ENCODE peak calls at places on chromosomes 6 and 20, in eight cellular contexts. S is substantia nigra; T is astrocyte of the hippocampus; V is activated T-helper 9 cell treated with anti-CD3 and anti-CD28 coated beads, Interleukin-2, amount 50 U/mL, for 16 hours; R is GM19239; D is neural crest cell; O is nucleus accumbens; X is fibroblast of mammary gland. N is an unnamed sample.

GRCh38 chr6:158039178-158039557 is 57.5 kb downstream of the SYNJ2 start:
- DNase-seq in S (no peak), X (no peak), D (no peak), V (no peak), R (no peak), O (no peak), T (peak), N (no peak)

GRCh38 chr20:49575551-49576060 is 7.7 kb upstream of the PTGIS start:
- DNase-seq in T (peak), V (no peak), D (no peak), R (no peak), X (peak), S (no peak), O (no peak), N (no peak)

GRCh38 chr6:68059261-68059660 is 575.8 kb upstream of the ADGRB3 start:
- DNase-seq in O (no peak), V (no peak), S (no peak), D (no peak), X (no peak), R (no peak), T (no peak), N (no peak)

GRCh38 chr6:26743941-26744699 is 84.6 kb upstream of the ZNF322 start:
- DNase-seq in X (no peak), V (no peak), S (no peak), T (peak), O (no peak), R (no peak), D (no peak), N (peak)

GRCh38 chr20:62021794-62022419 is 43.8 kb downstream of the TAF4 start:
- DNase-seq in V (no peak), O (no peak), R (no peak), T (no peak), D (no peak), S (no peak), X (no peak), N (no peak)

GRCh38 chr6:129340983-129341382 is 369.0 kb downstream of the ARHGAP18 start:
- DNase-seq in X (peak), V (no peak), R (no peak), T (peak), D (no peak), S (no peak), O (no peak), N (peak)

GRCh38 chr6:101851911-101852310 is 458.4 kb downstream of the GRIK2 start:
- DNase-seq in S (no peak), R (no peak), X (peak), D (no peak), V (no peak), T (no peak), O (no peak), N (peak)

GRCh38 chr6:166307981-166308768 is at the start of gene PRR18:
- DNase-seq in D (peak), V (no peak), R (peak), T (peak), S (peak), X (no peak), O (peak), N (no peak)

GRCh38 chr20:17995967-17996819 is 27.4 kb downstream of the MGME1 start:
- DNase-seq in T (peak), S (no peak), X (peak), D (no peak), O (no peak), V (no peak), R (peak), N (peak)